ENCODE peak calls at places on chromosomes 11 and 22, in eight cellular contexts. H is astrocyte of the hippocampus; P is anterior cingulate cortex; R is stimulated activated naive CD4-positive, alpha-beta T cell treated with Interleukin-2 at 50 U/mL for 16 hours; A is HCT116; Z is activated T-cell treated with anti-CD3 and anti-CD28 coated beads, Interleukin-2, amount 50 U/mL, for 1 hour; M is tibial nerve; Y is activated CD4-positive, alpha-beta T cell treated with anti-CD3 and anti-CD28 coated beads for 36 hours. J is an unnamed sample.

GRCh38 chr22:26763633-26764295 is 106.4 kb downstream of the MIAT start:
- DNase-seq in M (no peak), R (no peak), Y (no peak), P (no peak), A (no peak), Z (no peak), H (peak), J (no peak)

GRCh38 chr22:25881353-25881752 is 139.4 kb downstream of the MYO18B start:
- DNase-seq in Z (no peak), Y (no peak), P (no peak), A (no peak), H (no peak), M (no peak), R (no peak), J (no peak)

GRCh38 chr11:16841481-16841880 is 103.0 kb downstream of the C11orf58 start:
- DNase-seq in Y (no peak), Z (no peak), H (no peak), M (no peak), R (no peak), A (no peak), P (no peak), J (no peak)

GRCh38 chr22:24146791-24147353 is 34.4 kb upstream of the SUSD2 start:
- DNase-seq in M (no peak), A (no peak), H (peak), P (peak), R (no peak), Z (no peak), Y (no peak), J (no peak)

GRCh38 chr11:67700548-67701262 is 26.3 kb upstream of the ALDH3B2 start:
- DNase-seq in R (no peak), A (no peak), H (peak), Y (no peak), M (no peak), Z (no peak), P (no peak), J (no peak)

GRCh38 chr11:11931461-11932055 is 76.9 kb downstream of the DKK3 start:
- DNase-seq in R (no peak), A (peak), Z (no peak), Y (peak), H (peak), M (no peak), P (no peak), J (no peak)

GRCh38 chr11:120715239-120715638 is 203.7 kb downstream of the GRIK4 start:
- DNase-seq in A (no peak), P (no peak), R (no peak), Y (no peak), H (peak), Z (no peak), M (no peak), J (no peak)

GRCh38 chr11:32297629-32298028 is 137.7 kb downstream of the WT1 start:
- DNase-seq in R (no peak), Y (peak), P (peak), H (peak), M (no peak), A (peak), Z (no peak), J (no peak)

GRCh38 chr11:76781046-76781801 is 1.9 kb upstream of the TSKU start:
- DNase-seq in M (no peak), Y (no peak), P (no peak), R (no peak), A (no peak), Z (no peak), H (no peak), J (no peak)

GRCh38 chr22:41595703-41596102 is 6.1 kb upstream of the PMM1 start:
- DNase-seq in Y (no peak), M (no peak), A (no peak), H (no peak), P (no peak), R (no peak), Z (no peak), J (no peak)

GRCh38 chr11:87878373-87878779 is 296.9 kb downstream of the RAB38 start:
- DNase-seq in Y (peak), A (peak), Z (no peak), R (no peak), P (no peak), H (peak), M (no peak), J (no peak)

GRCh38 chr22:32341122-32341740 is 16.4 kb upstream of the RFPL3 start:
- DNase-seq in A (no peak), H (no peak), Z (no peak), M (no peak), R (no peak), Y (no peak), P (no peak), J (no peak)

GRCh38 chr11:65478411-65479183 is 20.2 kb upstream of the MALAT1 start:
- DNase-seq in Z (no peak), A (no peak), P (no peak), Y (no peak), H (peak), R (no peak), M (no peak), J (no peak)

GRCh38 chr11:57499413-57499982 is 16.0 kb downstream of the SLC43A1 start:
- DNase-seq in M (peak), P (peak), Z (no peak), R (no peak), A (peak), H (peak), Y (peak), J (peak)

GRCh38 chr22:41943661-41944209 is 3.2 kb downstream of the CENPM start:
- DNase-seq in P (no peak), Y (peak), M (no peak), Z (no peak), A (no peak), H (peak), R (no peak), J (no peak)

GRCh38 chr11:94851864-94852581 is 83.9 kb downstream of the AMOTL1 start:
- DNase-seq in Z (no peak), R (no peak), H (peak), Y (no peak), M (no peak), P (no peak), A (no peak), J (no peak)

GRCh38 chr11:1928038-1928890 is 8.8 kb downstream of the TNNT3 start:
- DNase-seq in Y (no peak), M (no peak), P (no peak), A (no peak), Z (peak), H (no peak), R (no peak), J (no peak)

GRCh38 chr11:105179542-105180278 is 40.1 kb upstream of the CARD18 start:
- DNase-seq in Y (no peak), Z (no peak), A (no peak), H (no peak), R (no peak), M (no peak), P (no peak), J (no peak)

GRCh38 chr22:38448945-38449745 is 5.9 kb downstream of the KCNJ4 start:
- DNase-seq in R (no peak), P (no peak), M (no peak), H (no peak), A (no peak), Z (no peak), Y (no peak), J (no peak)

GRCh38 chr11:130612291-130612802 is 163.9 kb downstream of the ADAMTS15 start:
- DNase-seq in M (no peak), Y (no peak), A (no peak), R (no peak), Z (no peak), P (no peak), H (peak), J (no peak)

GRCh38 chr22:37496651-37497599 is 10.7 kb upstream of the MFNG start:
- DNase-seq in H (peak), M (no peak), Z (no peak), A (no peak), P (no peak), Y (no peak), R (no peak), J (no peak)

GRCh38 chr22:32058656-32059280 is 15.7 kb downstream of the SLC5A1 start:
- DNase-seq in H (peak), P (no peak), Z (no peak), Y (no peak), A (no peak), M (no peak), R (no peak), J (no peak)